ENCODE peak calls at places on chromosomes 11 and 22, in seven cellular contexts. P is endothelial cell; A is activated T-helper 9 cell treated with anti-CD3 and anti-CD28 coated beads, Interleukin-2, amount 50 U/mL, for 16 hours; Z is iPS-NIHi11; N is ACHN; K is substantia nigra; I is stimulated activated CD4-positive, alpha-beta T cell treated with anti-CD3 and anti-CD28 coated beads, Interleukin-1b, Interleukin-23, amount 100 ng/mL, for 1 hour. C is an unnamed sample.

GRCh38 chr11:77171254-77171653 is 43.2 kb downstream of the MYO7A start:
- DNase-seq in A (no peak), K (no peak), N (no peak), I (no peak), P (no peak), Z (no peak), C (no peak)

GRCh38 chr11:75293903-75294302 is 53.3 kb downstream of the TPBGL start:
- DNase-seq in N (no peak), P (no peak), K (no peak), I (no peak), Z (no peak), A (no peak), C (no peak)

GRCh38 chr11:2674681-2675131 is 25.1 kb downstream of the KCNQ1OT1 start:
- DNase-seq in A (no peak), P (no peak), I (no peak), Z (no peak), N (no peak), K (peak; percentile 25), C (peak; percentile 3)

GRCh38 chr11:72643547-72643946 is 30.7 kb downstream of the PDE2A start:
- DNase-seq in I (no peak), A (no peak), P (no peak), Z (no peak), N (peak; percentile 69), K (no peak), C (no peak)

GRCh38 chr22:36003972-36004674 is 24.5 kb downstream of the RBFOX2 start:
- DNase-seq in K (no peak), A (no peak), P (no peak), Z (no peak), N (no peak), I (no peak), C (no peak)

GRCh38 chr22:25757686-25758085 is 15.7 kb downstream of the MYO18B start:
- DNase-seq in P (no peak), A (no peak), N (no peak), K (no peak), I (no peak), Z (no peak), C (no peak)

GRCh38 chr11:35418282-35418846 is 994 bp downstream of the SLC1A2 start:
- DNase-seq in N (no peak), I (no peak), K (no peak), P (no peak), A (no peak), Z (peak; percentile 37), C (peak; percentile 68)

GRCh38 chr22:45574069-45574703 is 71.5 kb downstream of the FBLN1 start:
- DNase-seq in K (no peak), Z (no peak), P (no peak), A (no peak), N (no peak), I (no peak), C (no peak)

GRCh38 chr11:77467233-77467632 is 6.7 kb downstream of the PAK1 start:
- DNase-seq in Z (no peak), A (no peak), N (no peak), I (no peak), P (no peak), K (no peak), C (no peak)

C was measured in WERI-Rb-1.